ENCODE peak calls at places on chromosome 19, in seven cellular contexts. One of them, this sample, is unnamed.

GRCh38 chr19:5064896-5065295 is 96.0 kb downstream of the KDM4B start:
- DNase-seq in kidney tubule cell: no peak
- DNase-seq in activated CD4-positive, CD25-positive, alpha-beta regulatory T cell: no peak
- DNase-seq in HTR-8/SVneo: no peak
- DNase-seq in progenitor cell of endocrine pancreas: no peak
- DNase-seq in stimulated activated CD4-positive, alpha-beta T cell treated with anti-CD3 and anti-CD28 coated beads, Interleukin-2, amount 100 ng/mL, for 48 hours: no peak
- DNase-seq in skeletal muscle cell: no peak
- DNase-seq in this sample: no peak

GRCh38 chr19:742540-743075 is 8.3 kb upstream of the MISP start:
- DNase-seq in kidney tubule cell: no peak
- DNase-seq in activated CD4-positive, CD25-positive, alpha-beta regulatory T cell: no peak
- DNase-seq in HTR-8/SVneo: no peak
- DNase-seq in progenitor cell of endocrine pancreas: no peak
- DNase-seq in stimulated activated CD4-positive, alpha-beta T cell treated with anti-CD3 and anti-CD28 coated beads, Interleukin-2, amount 100 ng/mL, for 48 hours: no peak
- DNase-seq in skeletal muscle cell: no peak
- DNase-seq in this sample: no peak

GRCh38 chr19:45442927-45443461 is 19.3 kb upstream of the ERCC1 start:
- DNase-seq in kidney tubule cell: peak
- DNase-seq in activated CD4-positive, CD25-positive, alpha-beta regulatory T cell: no peak
- DNase-seq in HTR-8/SVneo: no peak
- DNase-seq in progenitor cell of endocrine pancreas: no peak
- DNase-seq in stimulated activated CD4-positive, alpha-beta T cell treated with anti-CD3 and anti-CD28 coated beads, Interleukin-2, amount 100 ng/mL, for 48 hours: no peak
- DNase-seq in skeletal muscle cell: no peak
- DNase-seq in this sample: no peak

GRCh38 chr19:51514866-51515481 is 13.4 kb upstream of the SIGLEC12 start:
- DNase-seq in kidney tubule cell: peak
- DNase-seq in activated CD4-positive, CD25-positive, alpha-beta regulatory T cell: no peak
- DNase-seq in HTR-8/SVneo: peak
- DNase-seq in progenitor cell of endocrine pancreas: no peak
- DNase-seq in stimulated activated CD4-positive, alpha-beta T cell treated with anti-CD3 and anti-CD28 coated beads, Interleukin-2, amount 100 ng/mL, for 48 hours: peak
- DNase-seq in skeletal muscle cell: peak
- DNase-seq in this sample: peak

GRCh38 chr19:46350758-46351159 is 3.9 kb downstream of the PPP5C start:
- DNase-seq in kidney tubule cell: no peak
- DNase-seq in activated CD4-positive, CD25-positive, alpha-beta regulatory T cell: no peak
- DNase-seq in HTR-8/SVneo: no peak
- DNase-seq in progenitor cell of endocrine pancreas: no peak
- DNase-seq in stimulated activated CD4-positive, alpha-beta T cell treated with anti-CD3 and anti-CD28 coated beads, Interleukin-2, amount 100 ng/mL, for 48 hours: no peak
- DNase-seq in skeletal muscle cell: no peak
- DNase-seq in this sample: no peak

GRCh38 chr19:41601771-41602170 is 25.1 kb downstream of the CEACAM4 start:
- DNase-seq in kidney tubule cell: no peak
- DNase-seq in activated CD4-positive, CD25-positive, alpha-beta regulatory T cell: no peak
- DNase-seq in HTR-8/SVneo: no peak
- DNase-seq in progenitor cell of endocrine pancreas: no peak
- DNase-seq in stimulated activated CD4-positive, alpha-beta T cell treated with anti-CD3 and anti-CD28 coated beads, Interleukin-2, amount 100 ng/mL, for 48 hours: no peak
- DNase-seq in skeletal muscle cell: no peak
- DNase-seq in this sample: no peak

GRCh38 chr19:43290568-43291359 is 21.4 kb upstream of the PSG9 start:
- DNase-seq in kidney tubule cell: peak
- DNase-seq in activated CD4-positive, CD25-positive, alpha-beta regulatory T cell: no peak
- DNase-seq in HTR-8/SVneo: no peak
- DNase-seq in progenitor cell of endocrine pancreas: no peak
- DNase-seq in stimulated activated CD4-positive, alpha-beta T cell treated with anti-CD3 and anti-CD28 coated beads, Interleukin-2, amount 100 ng/mL, for 48 hours: peak
- DNase-seq in skeletal muscle cell: no peak
- DNase-seq in this sample: no peak

GRCh38 chr19:751501-752341 is 809 bp downstream of the MISP start:
- DNase-seq in kidney tubule cell: peak
- DNase-seq in activated CD4-positive, CD25-positive, alpha-beta regulatory T cell: no peak
- DNase-seq in HTR-8/SVneo: peak
- DNase-seq in progenitor cell of endocrine pancreas: no peak
- DNase-seq in stimulated activated CD4-positive, alpha-beta T cell treated with anti-CD3 and anti-CD28 coated beads, Interleukin-2, amount 100 ng/mL, for 48 hours: no peak
- DNase-seq in skeletal muscle cell: peak
- DNase-seq in this sample: no peak

GRCh38 chr19:33795370-33796163 is 1.1 kb upstream of the KCTD15 start:
- DNase-seq in kidney tubule cell: peak
- DNase-seq in activated CD4-positive, CD25-positive, alpha-beta regulatory T cell: no peak
- DNase-seq in HTR-8/SVneo: peak
- DNase-seq in progenitor cell of endocrine pancreas: peak
- DNase-seq in stimulated activated CD4-positive, alpha-beta T cell treated with anti-CD3 and anti-CD28 coated beads, Interleukin-2, amount 100 ng/mL, for 48 hours: peak
- DNase-seq in skeletal muscle cell: peak
- DNase-seq in this sample: peak

GRCh38 chr19:46979103-46979769 is 40.4 kb upstream of the NPAS1 start:
- DNase-seq in kidney tubule cell: no peak
- DNase-seq in activated CD4-positive, CD25-positive, alpha-beta regulatory T cell: no peak
- DNase-seq in HTR-8/SVneo: no peak
- DNase-seq in progenitor cell of endocrine pancreas: no peak
- DNase-seq in stimulated activated CD4-positive, alpha-beta T cell treated with anti-CD3 and anti-CD28 coated beads, Interleukin-2, amount 100 ng/mL, for 48 hours: no peak
- DNase-seq in skeletal muscle cell: no peak
- DNase-seq in this sample: no peak

GRCh38 chr19:31220540-31220939 is 128.7 kb downstream of the TSHZ3 start:
- DNase-seq in kidney tubule cell: no peak
- DNase-seq in activated CD4-positive, CD25-positive, alpha-beta regulatory T cell: no peak
- DNase-seq in HTR-8/SVneo: no peak
- DNase-seq in progenitor cell of endocrine pancreas: no peak
- DNase-seq in stimulated activated CD4-positive, alpha-beta T cell treated with anti-CD3 and anti-CD28 coated beads, Interleukin-2, amount 100 ng/mL, for 48 hours: no peak
- DNase-seq in skeletal muscle cell: no peak
- DNase-seq in this sample: no peak

GRCh38 chr19:35240322-35240721 is 8.5 kb upstream of the LSR start:
- DNase-seq in kidney tubule cell: no peak
- DNase-seq in activated CD4-positive, CD25-positive, alpha-beta regulatory T cell: no peak
- DNase-seq in HTR-8/SVneo: no peak
- DNase-seq in progenitor cell of endocrine pancreas: no peak
- DNase-seq in stimulated activated CD4-positive, alpha-beta T cell treated with anti-CD3 and anti-CD28 coated beads, Interleukin-2, amount 100 ng/mL, for 48 hours: no peak
- DNase-seq in skeletal muscle cell: no peak
- DNase-seq in this sample: no peak

GRCh38 chr19:48836089-48837017 is at the start of gene HSD17B14:
- DNase-seq in kidney tubule cell: no peak
- DNase-seq in activated CD4-positive, CD25-positive, alpha-beta regulatory T cell: no peak
- DNase-seq in HTR-8/SVneo: no peak
- DNase-seq in progenitor cell of endocrine pancreas: peak
- DNase-seq in stimulated activated CD4-positive, alpha-beta T cell treated with anti-CD3 and anti-CD28 coated beads, Interleukin-2, amount 100 ng/mL, for 48 hours: no peak
- DNase-seq in skeletal muscle cell: no peak
- DNase-seq in this sample: peak

GRCh38 chr19:1053176-1054101 is 13.5 kb upstream of the ARHGAP45 start:
- DNase-seq in kidney tubule cell: no peak
- DNase-seq in activated CD4-positive, CD25-positive, alpha-beta regulatory T cell: no peak
- DNase-seq in HTR-8/SVneo: no peak
- DNase-seq in progenitor cell of endocrine pancreas: no peak
- DNase-seq in stimulated activated CD4-positive, alpha-beta T cell treated with anti-CD3 and anti-CD28 coated beads, Interleukin-2, amount 100 ng/mL, for 48 hours: no peak
- DNase-seq in skeletal muscle cell: no peak
- DNase-seq in this sample: no peak

GRCh38 chr19:9070066-9070465 is 16.8 kb upstream of the OR1M1 start:
- DNase-seq in kidney tubule cell: peak
- DNase-seq in activated CD4-positive, CD25-positive, alpha-beta regulatory T cell: no peak
- DNase-seq in HTR-8/SVneo: no peak
- DNase-seq in progenitor cell of endocrine pancreas: no peak
- DNase-seq in stimulated activated CD4-positive, alpha-beta T cell treated with anti-CD3 and anti-CD28 coated beads, Interleukin-2, amount 100 ng/mL, for 48 hours: no peak
- DNase-seq in skeletal muscle cell: no peak
- DNase-seq in this sample: no peak

GRCh38 chr19:33303791-33304759 is 1.7 kb upstream of the CEBPA start:
- DNase-seq in kidney tubule cell: no peak
- DNase-seq in activated CD4-positive, CD25-positive, alpha-beta regulatory T cell: no peak
- DNase-seq in HTR-8/SVneo: no peak
- DNase-seq in progenitor cell of endocrine pancreas: no peak
- DNase-seq in stimulated activated CD4-positive, alpha-beta T cell treated with anti-CD3 and anti-CD28 coated beads, Interleukin-2, amount 100 ng/mL, for 48 hours: no peak
- DNase-seq in skeletal muscle cell: no peak
- DNase-seq in this sample: no peak

GRCh38 chr19:8370176-8371010 is 6.4 kb downstream of the ANGPTL4 start:
- DNase-seq in kidney tubule cell: no peak
- DNase-seq in activated CD4-positive, CD25-positive, alpha-beta regulatory T cell: no peak
- DNase-seq in HTR-8/SVneo: no peak
- DNase-seq in progenitor cell of endocrine pancreas: no peak
- DNase-seq in stimulated activated CD4-positive, alpha-beta T cell treated with anti-CD3 and anti-CD28 coated beads, Interleukin-2, amount 100 ng/mL, for 48 hours: no peak
- DNase-seq in skeletal muscle cell: no peak
- DNase-seq in this sample: peak

GRCh38 chr19:2691951-2692350 is 10.5 kb downstream of the GNG7 start:
- DNase-seq in kidney tubule cell: no peak
- DNase-seq in activated CD4-positive, CD25-positive, alpha-beta regulatory T cell: no peak
- DNase-seq in HTR-8/SVneo: no peak
- DNase-seq in progenitor cell of endocrine pancreas: no peak
- DNase-seq in stimulated activated CD4-positive, alpha-beta T cell treated with anti-CD3 and anti-CD28 coated beads, Interleukin-2, amount 100 ng/mL, for 48 hours: no peak
- DNase-seq in skeletal muscle cell: no peak
- DNase-seq in this sample: peak

GRCh38 chr19:45558399-45558878 is 26.2 kb downstream of the OPA3 start:
- DNase-seq in kidney tubule cell: peak
- DNase-seq in activated CD4-positive, CD25-positive, alpha-beta regulatory T cell: peak
- DNase-seq in HTR-8/SVneo: peak
- DNase-seq in progenitor cell of endocrine pancreas: no peak
- DNase-seq in stimulated activated CD4-positive, alpha-beta T cell treated with anti-CD3 and anti-CD28 coated beads, Interleukin-2, amount 100 ng/mL, for 48 hours: peak
- DNase-seq in skeletal muscle cell: no peak
- DNase-seq in this sample: peak

GRCh38 chr19:46913852-46914430 is 53.1 kb downstream of the ARHGAP35 start:
- DNase-seq in kidney tubule cell: peak
- DNase-seq in activated CD4-positive, CD25-positive, alpha-beta regulatory T cell: no peak
- DNase-seq in HTR-8/SVneo: no peak
- DNase-seq in progenitor cell of endocrine pancreas: no peak
- DNase-seq in stimulated activated CD4-positive, alpha-beta T cell treated with anti-CD3 and anti-CD28 coated beads, Interleukin-2, amount 100 ng/mL, for 48 hours: no peak
- DNase-seq in skeletal muscle cell: no peak
- DNase-seq in this sample: peak

GRCh38 chr19:1136201-1136600 is 32.4 kb downstream of the GPX4 start:
- DNase-seq in kidney tubule cell: no peak
- DNase-seq in activated CD4-positive, CD25-positive, alpha-beta regulatory T cell: no peak
- DNase-seq in HTR-8/SVneo: no peak
- DNase-seq in progenitor cell of endocrine pancreas: no peak
- DNase-seq in stimulated activated CD4-positive, alpha-beta T cell treated with anti-CD3 and anti-CD28 coated beads, Interleukin-2, amount 100 ng/mL, for 48 hours: no peak
- DNase-seq in skeletal muscle cell: no peak
- DNase-seq in this sample: no peak

GRCh38 chr19:38649305-38650179 is 2.1 kb downstream of the ACTN4 start:
- DNase-seq in kidney tubule cell: peak
- DNase-seq in activated CD4-positive, CD25-positive, alpha-beta regulatory T cell: no peak
- DNase-seq in HTR-8/SVneo: no peak
- DNase-seq in progenitor cell of endocrine pancreas: no peak
- DNase-seq in stimulated activated CD4-positive, alpha-beta T cell treated with anti-CD3 and anti-CD28 coated beads, Interleukin-2, amount 100 ng/mL, for 48 hours: no peak
- DNase-seq in skeletal muscle cell: no peak
- DNase-seq in this sample: no peak

GRCh38 chr19:19527674-19528625 is 761 bp upstream of the YJEFN3 start:
- DNase-seq in kidney tubule cell: no peak
- DNase-seq in activated CD4-positive, CD25-positive, alpha-beta regulatory T cell: no peak
- DNase-seq in HTR-8/SVneo: no peak
- DNase-seq in progenitor cell of endocrine pancreas: no peak
- DNase-seq in stimulated activated CD4-positive, alpha-beta T cell treated with anti-CD3 and anti-CD28 coated beads, Interleukin-2, amount 100 ng/mL, for 48 hours: no peak
- DNase-seq in skeletal muscle cell: no peak
- DNase-seq in this sample: no peak

GRCh38 chr19:9498183-9498902 is at the start of gene ZNF560:
- DNase-seq in kidney tubule cell: no peak
- DNase-seq in activated CD4-positive, CD25-positive, alpha-beta regulatory T cell: no peak
- DNase-seq in HTR-8/SVneo: peak
- DNase-seq in progenitor cell of endocrine pancreas: no peak
- DNase-seq in stimulated activated CD4-positive, alpha-beta T cell treated with anti-CD3 and anti-CD28 coated beads, Interleukin-2, amount 100 ng/mL, for 48 hours: peak
- DNase-seq in skeletal muscle cell: peak
- DNase-seq in this sample: no peak

GRCh38 chr19:41844601-41845000 is at the start of gene LYPD4:
- DNase-seq in kidney tubule cell: no peak
- DNase-seq in activated CD4-positive, CD25-positive, alpha-beta regulatory T cell: no peak
- DNase-seq in HTR-8/SVneo: no peak
- DNase-seq in progenitor cell of endocrine pancreas: no peak
- DNase-seq in stimulated activated CD4-positive, alpha-beta T cell treated with anti-CD3 and anti-CD28 coated beads, Interleukin-2, amount 100 ng/mL, for 48 hours: no peak
- DNase-seq in skeletal muscle cell: no peak
- DNase-seq in this sample: no peak